ENCODE peak calls at places on chromosomes 5 and 9, in five cellular contexts. L is EH, U is amniotic epithelial cell, K is choroid plexus epithelial cell, H is AG08396. X is an unnamed sample.

GRCh38 chr5:167736992-167737391 is 554.5 kb upstream of the WWC1 start:
- DNase-seq in L (no peak), U (no peak), K (no peak), H (no peak), X (no peak)

GRCh38 chr5:168939131-168939530 is 360.0 kb upstream of the PANK3 start:
- DNase-seq in L (no peak), U (peak; percentile 89), K (no peak), H (no peak), X (no peak)

GRCh38 chr5:180669661-180670060 is 20.3 kb upstream of the FLT4 start:
- DNase-seq in L (no peak), U (no peak), K (no peak), H (no peak), X (no peak)

GRCh38 chr9:6243746-6244145 is 28.1 kb downstream of the IL33 start:
- DNase-seq in L (peak; percentile 9), U (no peak), K (peak; percentile 35), H (no peak), X (no peak)

GRCh38 chr9:111866976-111867375 is 29.6 kb upstream of the UGCG start:
- DNase-seq in L (peak; percentile 87), U (peak; percentile 85), K (peak; percentile 92), H (peak; percentile 12), X (no peak)

GRCh38 chr9:133256057-133256461 is 18.9 kb downstream of the ABO start:
- DNase-seq in L (no peak), U (no peak), K (no peak), H (no peak), X (no peak)

GRCh38 chr9:127876764-127877562 is 512 bp downstream of the AK1 start:
- DNase-seq in L (peak; percentile 25), U (no peak), K (no peak), H (peak; percentile 39), X (no peak)

GRCh38 chr5:154038241-154038603 is 488 bp downstream of the FAM114A2 start:
- DNase-seq in L (no peak), U (no peak), K (peak; percentile 27), H (no peak), X (peak; percentile 41)

GRCh38 chr5:90983148-90983547 is 400.0 kb downstream of the ARRDC3 start:
- DNase-seq in L (peak; percentile 16), U (peak; percentile 99), K (peak; percentile 98), H (peak; percentile 8), X (peak; percentile 80)

GRCh38 chr5:141121985-141122384 is 367 bp downstream of the PCDHB4 start:
- DNase-seq in L (no peak), U (no peak), K (no peak), H (no peak), X (no peak)

X was measured in kidney glomerular epithelial cell.